ENCODE peak calls at places on chromosomes 5 and 9, in eight cellular contexts. T is heart right ventricle; P is CD8-positive, alpha-beta T cell; Q is brain microvascular endothelial cell; S is A549; N is SK-N-SH; M is HepG2; F is body of pancreas. E is an unnamed sample.

GRCh38 chr5:163532203-163532892 is 26.9 kb downstream of the MAT2B start:
- DNase-seq in T (no peak), P (no peak), Q (no peak), S (no peak), N (peak; percentile 20), M (no peak), F (no peak), E (no peak)

GRCh38 chr5:80141147-80141671 is 106.1 kb downstream of the THBS4 start:
- DNase-seq in T (peak; percentile 82), P (no peak), Q (peak; percentile 16), S (no peak), N (peak; percentile 24), M (no peak), F (peak; percentile 54), E (peak; percentile 63)

GRCh38 chr5:56507348-56507930 is 274.3 kb upstream of the ANKRD55 start:
- DNase-seq in T (no peak), P (no peak), Q (no peak), S (peak; percentile 46), N (no peak), M (peak; percentile 80), F (no peak), E (no peak)

GRCh38 chr5:68661237-68661636 is 432.6 kb upstream of the SLC30A5 start:
- DNase-seq in T (no peak), P (no peak), Q (peak; percentile 8), S (no peak), N (no peak), M (peak; percentile 3), F (no peak), E (no peak)

GRCh38 chr5:134432677-134433359 is 21.1 kb upstream of the CDKN2AIPNL start:
- DNase-seq in T (no peak), P (no peak), Q (no peak), S (no peak), N (no peak), M (no peak), F (no peak), E (no peak)

GRCh38 chr9:131744171-131744714 is 4.4 kb upstream of the RAPGEF1 start:
- DNase-seq in T (no peak), P (peak; percentile 55), Q (peak; percentile 40), S (no peak), N (no peak), M (peak; percentile 51), F (peak; percentile 73), E (no peak)

GRCh38 chr9:132588501-132589147 is 6.2 kb downstream of the BARHL1 start:
- DNase-seq in T (no peak), P (no peak), Q (no peak), S (no peak), N (peak; percentile 51), M (no peak), F (no peak), E (no peak)

GRCh38 chr5:168096525-168096924 is 194.9 kb upstream of the WWC1 start:
- DNase-seq in T (no peak), P (no peak), Q (no peak), S (no peak), N (no peak), M (no peak), F (no peak), E (no peak)

GRCh38 chr5:171681667-171682066 is 104.0 kb upstream of the SMIM23 start:
- DNase-seq in T (no peak), P (no peak), Q (peak; percentile 11), S (no peak), N (no peak), M (no peak), F (no peak), E (no peak)

GRCh38 chr5:103891151-103891550 is 328.6 kb upstream of the NUDT12 start:
- DNase-seq in T (no peak), P (no peak), Q (no peak), S (no peak), N (no peak), M (no peak), F (no peak), E (no peak)

GRCh38 chr5:130141689-130142320 is 237.5 kb downstream of the CHSY3 start:
- DNase-seq in T (peak; percentile 15), P (no peak), Q (peak; percentile 42), S (peak; percentile 21), N (peak; percentile 0), M (no peak), F (no peak), E (no peak)

GRCh38 chr9:113468716-113469448 is 5.4 kb downstream of the RGS3 start:
- DNase-seq in T (peak; percentile 38), P (no peak), Q (no peak), S (no peak), N (peak; percentile 75), M (no peak), F (peak; percentile 59), E (no peak)
- H3K27ac ChIP-seq in T (peak overlapping the region; percentile 55), P (no peak overlapping the region), Q (no peak overlapping the region), S (no peak overlapping the region), N (peak overlapping the region; percentile 85), M (no peak overlapping the region), F (peak overlapping the region; percentile 58), E (no peak overlapping the region)

GRCh38 chr5:14366763-14367162 is 214.8 kb upstream of the OTULINL start:
- DNase-seq in T (no peak), P (no peak), Q (no peak), S (no peak), N (no peak), M (no peak), F (no peak), E (no peak)
- TF ChIP-seq CTCF in T (no peak), P (no peak), Q (no peak), S (no peak), N (no peak), M (no peak), F (no peak), E (no peak)

DNA sequence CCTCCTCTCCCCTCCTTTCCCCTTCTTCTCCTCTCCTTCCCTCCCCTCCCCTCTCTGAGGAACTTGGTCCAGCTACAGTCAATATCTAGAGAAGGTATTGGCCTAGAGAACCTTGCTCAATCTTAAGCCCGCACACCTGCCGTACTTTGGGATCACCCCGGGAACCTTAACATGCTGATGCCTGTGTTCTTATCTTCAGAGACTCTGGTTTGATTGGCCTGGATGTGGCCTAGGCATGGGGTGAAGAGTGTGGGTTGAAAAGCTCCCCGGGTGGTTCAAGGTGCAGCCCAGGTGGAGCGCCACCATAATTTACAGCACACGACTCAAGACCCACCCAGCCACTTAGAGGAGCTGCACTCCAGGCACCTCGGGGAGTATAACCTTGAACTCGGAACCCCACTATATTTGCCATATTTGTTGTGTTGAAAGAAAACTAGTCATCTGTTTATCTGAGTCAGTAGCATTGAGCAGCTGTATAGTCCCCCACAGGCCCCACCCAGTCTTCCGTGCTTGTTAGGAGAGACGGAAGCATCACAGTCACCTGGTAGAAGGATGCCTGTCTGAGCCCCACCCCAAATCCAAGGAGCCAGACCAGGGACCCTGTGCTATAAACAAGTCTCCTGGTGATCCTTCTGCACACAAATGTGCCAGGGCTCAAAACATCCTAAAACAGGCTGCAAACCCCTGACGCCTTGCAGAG is 14.4 kb upstream of the PHF19 start:
- DNase-seq in T (no peak), P (peak; percentile 81), Q (no peak), S (no peak), N (no peak), M (no peak), F (no peak), E (no peak)
- H3K4me3 ChIP-seq in T (no peak overlapping the region), P (peak overlapping the region; percentile 10), Q (no peak overlapping the region), S (no peak overlapping the region), N (no peak overlapping the region), M (no peak overlapping the region), F (no peak overlapping the region), E (no peak overlapping the region)

GRCh38 chr9:124079176-124079925 is 67.8 kb downstream of the LHX2 start:
- DNase-seq in T (no peak), P (no peak), Q (peak; percentile 66), S (peak; percentile 39), N (no peak), M (peak; percentile 21), F (no peak), E (no peak)
- H3K27ac ChIP-seq in T (peak overlapping the region; percentile 64), P (no peak overlapping the region), Q (no peak overlapping the region), S (no peak overlapping the region), N (no peak overlapping the region), M (no peak overlapping the region), F (no peak overlapping the region), E (no peak overlapping the region)

DNA sequence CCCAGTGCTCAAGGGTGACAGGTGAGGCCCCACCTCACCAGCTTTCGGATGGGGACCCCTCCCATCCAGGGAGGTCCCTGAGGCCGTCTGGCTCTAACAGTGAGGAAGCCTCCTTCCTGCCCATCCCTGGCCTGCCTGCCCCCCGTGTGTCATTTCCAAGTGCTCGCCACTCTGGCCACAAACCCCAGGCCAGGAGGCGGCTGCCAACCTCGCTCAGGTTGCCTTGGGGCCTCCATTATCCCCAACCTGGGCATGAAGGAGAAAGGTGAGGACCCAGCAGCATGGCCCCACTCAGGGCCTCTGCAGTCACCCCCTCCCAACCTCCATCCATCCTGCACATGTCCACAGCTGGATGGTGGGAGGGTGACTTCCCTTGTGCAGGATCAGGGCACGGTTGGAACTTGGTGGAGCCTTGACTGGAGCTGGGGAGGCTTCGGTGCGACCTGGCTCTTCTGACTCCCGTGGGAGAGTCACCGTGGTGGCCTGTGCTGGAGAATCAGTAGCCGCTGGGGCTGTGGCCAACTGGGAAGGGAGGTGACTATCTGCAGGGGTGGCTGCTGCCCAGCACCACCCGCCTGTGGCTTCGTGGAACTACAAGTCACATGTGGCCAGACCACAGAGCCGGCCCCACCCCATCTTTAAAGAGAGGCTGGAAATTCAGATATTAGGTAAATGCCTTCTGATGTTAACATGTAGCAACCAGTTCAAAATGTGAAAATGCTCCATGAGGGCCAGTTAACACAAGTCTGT is 37.5 kb upstream of the GFPT2 start:
- DNase-seq in T (no peak), P (no peak), Q (no peak), S (peak; percentile 30), N (peak; percentile 47), M (no peak), F (no peak), E (no peak)
- TF ChIP-seq CTCF in T (no peak), P (no peak), Q (peak; percentile 21), S (no peak), N (no peak), M (peak; percentile 6), F (no peak), E (no peak)